ENCODE peak calls at places on chromosomes 2 and 18, in four cellular contexts. E is activated CD8-positive, alpha-beta T cell treated with anti-CD3 and anti-CD28 coated beads, Interleukin-2, amount 10 ng/mL, durations not matched to agents 7 days and 5 days; X is activated CD4-positive, alpha-beta T cell treated with anti-CD3 and anti-CD28 coated beads for 24 hours; L is T-cell. T is an unnamed sample.

GRCh38 chr18:35497006-35497333 is 790 bp downstream of the INO80C start:
- DNase-seq in L (no peak), X (no peak), E (no peak), T (no peak)

GRCh38 chr18:9364242-9364641 is 29.7 kb downstream of the TWSG1 start:
- DNase-seq in X (no peak), E (no peak), L (no peak), T (no peak)

GRCh38 chr2:183269956-183270355 is 145.7 kb downstream of the NUP35 start:
- DNase-seq in L (no peak), X (no peak), E (no peak), T (no peak)

GRCh38 chr2:164717000-164717597 is 95.8 kb upstream of the GRB14 start:
- DNase-seq in E (no peak), X (no peak), L (no peak), T (no peak)

GRCh38 chr18:45164551-45164950 is 450.7 kb upstream of the SLC14A2 start:
- DNase-seq in L (no peak), E (no peak), X (no peak), T (no peak)

GRCh38 chr2:166126014-166126639 is 1.7 kb downstream of the SCN1A start:
- DNase-seq in X (no peak), L (no peak), E (no peak), T (no peak)

GRCh38 chr2:186503827-186504606 is 18.0 kb downstream of the ZC3H15 start:
- DNase-seq in E (no peak), X (no peak), L (no peak), T (peak)

GRCh38 chr2:177124371-177124770 is 88.2 kb upstream of the HNRNPA3 start:
- DNase-seq in L (no peak), X (no peak), E (no peak), T (no peak)

GRCh38 chr2:228798931-228799588 is 472.0 kb downstream of the PID1 start:
- DNase-seq in E (no peak), L (no peak), X (no peak), T (no peak)

GRCh38 chr2:202035089-202035940 is 1.7 kb downstream of the FZD7 start:
- DNase-seq in X (no peak), E (peak), L (no peak), T (peak)

GRCh38 chr2:152418688-152419087 is 83.7 kb downstream of the FMNL2 start:
- DNase-seq in E (no peak), L (no peak), X (no peak), T (no peak)

GRCh38 chr18:48663931-48664847 is 125.4 kb downstream of the CTIF start:
- DNase-seq in X (peak), L (peak), E (peak), T (peak)

GRCh38 chr18:22813648-22814328 is 119.3 kb upstream of the RBBP8 start:
- DNase-seq in X (no peak), L (no peak), E (no peak), T (no peak)

GRCh38 chr18:62669225-62669624 is 46.1 kb upstream of the PHLPP1 start:
- DNase-seq in E (no peak), L (no peak), X (no peak), T (no peak)

GRCh38 chr18:8701546-8702118 is 3.7 kb upstream of the MTCL1 start:
- DNase-seq in L (no peak), X (no peak), E (no peak), T (no peak)

GRCh38 chr2:155633887-155634570 is 698.5 kb downstream of the NR4A2 start:
- DNase-seq in X (no peak), L (no peak), E (no peak), T (no peak)

GRCh38 chr2:169656164-169656563 is 38.0 kb downstream of the CFAP210 start:
- DNase-seq in X (no peak), L (no peak), E (no peak), T (no peak)

GRCh38 chr2:188610050-188610444 is 318.4 kb downstream of the GULP1 start:
- DNase-seq in X (no peak), E (no peak), L (no peak), T (no peak)

GRCh38 chr2:96110621-96111256 is 5.6 kb downstream of the ADRA2B start:
- DNase-seq in X (no peak), L (no peak), E (no peak), T (peak)

GRCh38 chr18:63578357-63578958 is 8.7 kb upstream of the SERPINB13 start:
- DNase-seq in X (no peak), E (peak), L (no peak), T (no peak)

GRCh38 chr2:216188956-216189355 is 79.8 kb downstream of the XRCC5 start:
- DNase-seq in L (no peak), E (no peak), X (no peak), T (no peak)

GRCh38 chr18:43192408-43192807 is 76.9 kb upstream of the RIT2 start:
- DNase-seq in X (no peak), E (no peak), L (no peak), T (no peak)

GRCh38 chr2:11155326-11156059 is at the start of gene SLC66A3:
- DNase-seq in L (no peak), X (no peak), E (peak), T (peak)

T was measured in CD4-positive, alpha-beta memory T cell.